ENCODE peak calls at places on chromosome 21, in four cellular contexts. N, M, Z and F are unnamed samples.

GRCh38 chr21:34278451-34278850 is 85.4 kb upstream of the KCNE2 start:
- DNase-seq in N (no peak), M (no peak), Z (no peak), F (no peak)

GRCh38 chr21:44556879-44557278 is 1.7 kb downstream of the KRTAP10-3 start:
- DNase-seq in N (no peak), M (no peak), Z (no peak), F (no peak)

GRCh38 chr21:45457832-45458172 is 52.8 kb downstream of the COL18A1 start:
- DNase-seq in N (no peak), M (no peak), Z (no peak), F (no peak)

GRCh38 chr21:42414928-42415769 is 11.4 kb downstream of the UBASH3A start:
- DNase-seq in N (no peak), M (peak; percentile 83), Z (peak; percentile 95), F (no peak)

GRCh38 chr21:45378258-45378966 is 26.6 kb upstream of the COL18A1 start:
- DNase-seq in N (no peak), M (no peak), Z (no peak), F (no peak)

GRCh38 chr21:28742527-28742926 is 250.2 kb downstream of the LTN1 start:
- DNase-seq in N (no peak), M (peak; percentile 52), Z (no peak), F (no peak)

GRCh38 chr21:25283720-25284119 is 323.6 kb downstream of the MRPL39 start:
- DNase-seq in N (no peak), M (peak; percentile 1), Z (no peak), F (peak; percentile 6)

GRCh38 chr21:45969921-45970673 is 11.5 kb upstream of the COL6A1 start:
- DNase-seq in N (no peak), M (no peak), Z (no peak), F (no peak)

GRCh38 chr21:37257526-37257966 is 9.6 kb downstream of the VPS26C start:
- DNase-seq in N (no peak), M (no peak), Z (no peak), F (peak; percentile 48)

GRCh38 chr21:42581676-42582371 is 68.2 kb downstream of the SLC37A1 start:
- DNase-seq in N (no peak), M (no peak), Z (no peak), F (no peak)

GRCh38 chr21:26948194-26948593 is 18.7 kb downstream of the ADAMTS5 start:
- DNase-seq in N (no peak), M (no peak), Z (no peak), F (no peak)

GRCh38 chr21:42540396-42540795 is 26.7 kb downstream of the SLC37A1 start:
- DNase-seq in N (no peak), M (no peak), Z (no peak), F (no peak)

GRCh38 chr21:43294194-43294902 is 125.5 kb downstream of the CRYAA start:
- DNase-seq in N (no peak), M (no peak), Z (no peak), F (no peak)

GRCh38 chr21:34086887-34087306 is 13.5 kb downstream of the MRPS6 start:
- DNase-seq in N (no peak), M (no peak), Z (no peak), F (no peak)

GRCh38 chr21:43731891-43732711 is 13.2 kb downstream of the PDXK start:
- DNase-seq in N (no peak), M (no peak), Z (no peak), F (no peak)

GRCh38 chr21:31609081-31609480 is 50.4 kb upstream of the SOD1 start:
- DNase-seq in N (no peak), M (no peak), Z (no peak), F (no peak)

GRCh38 chr21:45749974-45750373 is 106.4 kb downstream of the PCBP3 start:
- DNase-seq in N (no peak), M (no peak), Z (no peak), F (no peak)

GRCh38 chr21:46634427-46634826 is 1.0 kb upstream of the PRMT2 start:
- DNase-seq in N (no peak), M (no peak), Z (no peak), F (no peak)

GRCh38 chr21:33433425-33434114 is 30.4 kb downstream of the IFNGR2 start:
- DNase-seq in N (no peak), M (no peak), Z (no peak), F (no peak)

GRCh38 chr21:43603230-43603626 is 56.1 kb downstream of the HSF2BP start:
- DNase-seq in N (no peak), M (no peak), Z (no peak), F (no peak)

GRCh38 chr21:17585875-17586450 is 26.7 kb downstream of the BTG3 start:
- DNase-seq in N (no peak), M (peak; percentile 50), Z (no peak), F (peak; percentile 23)